ENCODE peak calls at places on chromosomes 7 and 10, in seven cellular contexts. W is left ventricle myocardium inferior; O is stimulated activated CD4-positive, alpha-beta T cell treated with anti-CD3 and anti-CD28 coated beads, Interleukin-2, amount 100 ng/mL, for 48 hours; P is CD4-positive, CD25-positive, alpha-beta regulatory T cell; V is NCI-H226; S is NCI-H1105; D is DND-41. F is an unnamed sample.

GRCh38 chr10:12590682-12591642 is 241.6 kb downstream of the CAMK1D start:
- DNase-seq in W (no peak), P (no peak), O (no peak), V (no peak), D (no peak), S (no peak), F (peak)

GRCh38 chr7:22564511-22565045 is 64.6 kb upstream of the STEAP1B start:
- DNase-seq in D (no peak), O (no peak), W (peak), S (no peak), P (no peak), V (peak), F (no peak)

GRCh38 chr10:11113156-11113555 is 95.5 kb downstream of the CELF2 start:
- DNase-seq in W (no peak), V (no peak), D (peak), S (no peak), P (no peak), O (no peak), F (no peak)

GRCh38 chr10:12780634-12781601 is 220.6 kb downstream of the CCDC3 start:
- DNase-seq in V (no peak), O (peak), P (no peak), W (peak), D (no peak), S (no peak), F (no peak)

GRCh38 chr10:70557086-70557845 is 45.3 kb downstream of the PRF1 start:
- DNase-seq in V (no peak), W (no peak), P (no peak), S (no peak), O (no peak), D (no peak), F (no peak)

GRCh38 chr7:38975944-38976392 is 1.7 kb upstream of the POU6F2 start:
- DNase-seq in D (no peak), S (no peak), P (no peak), W (no peak), O (no peak), V (no peak), F (peak)

GRCh38 chr10:132131581-132132250 is 55.0 kb upstream of the DPYSL4 start:
- DNase-seq in O (no peak), D (no peak), V (no peak), W (peak), S (no peak), P (no peak), F (no peak)

GRCh38 chr10:113326160-113327111 is 226.4 kb upstream of the HABP2 start:
- DNase-seq in V (no peak), S (no peak), W (no peak), P (no peak), D (peak), O (peak), F (no peak)

GRCh38 chr10:101770331-101771215 is 5.3 kb downstream of the FGF8 start:
- DNase-seq in P (no peak), S (no peak), V (no peak), W (no peak), O (no peak), D (no peak), F (no peak)

GRCh38 chr10:82321734-82322133 is 446.7 kb downstream of the NRG3 start:
- DNase-seq in V (no peak), D (no peak), P (no peak), W (no peak), S (no peak), O (no peak), F (no peak)

GRCh38 chr10:27783660-27784059 is 38.0 kb upstream of the MKX start:
- DNase-seq in D (peak), W (no peak), O (no peak), P (no peak), S (no peak), V (peak), F (no peak)

GRCh38 chr7:24910551-24911212 is 69.3 kb downstream of the OSBPL3 start:
- DNase-seq in D (peak), P (no peak), O (no peak), W (no peak), V (no peak), S (no peak), F (no peak)

GRCh38 chr7:47501406-47501805 is 80.5 kb downstream of the TNS3 start:
- DNase-seq in S (no peak), W (no peak), O (no peak), V (peak), P (no peak), D (no peak), F (no peak)

GRCh38 chr7:92808006-92808405 is 28.4 kb downstream of the CDK6 start:
- DNase-seq in S (no peak), D (no peak), P (no peak), W (no peak), O (no peak), V (no peak), F (no peak)

GRCh38 chr7:101747758-101748345 is 69.6 kb upstream of the CUX1 start:
- DNase-seq in S (no peak), D (no peak), W (no peak), V (no peak), P (no peak), O (no peak), F (no peak)

GRCh38 chr10:5582736-5583135 is 58.0 kb downstream of the CALML3 start:
- DNase-seq in S (no peak), V (no peak), D (no peak), W (no peak), P (no peak), O (no peak), F (no peak)

GRCh38 chr7:113918946-113919345 is at the start of gene PPP1R3A:
- DNase-seq in V (no peak), P (no peak), S (no peak), D (no peak), W (no peak), O (no peak), F (no peak)

GRCh38 chr7:115034515-115034914 is 112.6 kb downstream of the MDFIC start:
- DNase-seq in P (no peak), S (no peak), O (no peak), W (no peak), V (no peak), D (no peak), F (no peak)

GRCh38 chr7:27433581-27433980 is 191.0 kb downstream of the EVX1 start:
- DNase-seq in D (no peak), O (no peak), P (no peak), V (no peak), S (no peak), W (no peak), F (no peak)

GRCh38 chr7:7922684-7923385 is 45.8 kb upstream of the GLCCI1 start:
- DNase-seq in V (no peak), W (no peak), O (no peak), P (no peak), D (no peak), S (peak), F (peak)

GRCh38 chr7:36034020-36034419 is 119.0 kb upstream of the EEPD1 start:
- DNase-seq in V (peak), S (no peak), W (no peak), O (no peak), P (no peak), D (no peak), F (no peak)

GRCh38 chr10:109982123-109982522 is 25.7 kb upstream of the ADD3 start:
- DNase-seq in D (no peak), W (no peak), V (no peak), S (no peak), P (no peak), O (no peak), F (no peak)

F was measured in NCI-H345.